ENCODE peak calls at places on chromosomes 3 and 15, in four cellular contexts. Z is A172, J is activated T-cell treated with anti-CD3 and anti-CD28 coated beads for 24 hours, Q is nephron progenitor cell. F is an unnamed sample.

GRCh38 chr15:75063338-75063737 is 39.9 kb downstream of the PPCDC start:
- DNase-seq in Z (peak; percentile 83), J (no peak), Q (no peak), F (no peak)

GRCh38 chr3:13963137-13963886 is 83.4 kb upstream of the WNT7A start:
- DNase-seq in Z (no peak), J (no peak), Q (no peak), F (no peak)

GRCh38 chr15:91956026-91956723 is 102.7 kb downstream of the SLCO3A1 start:
- DNase-seq in Z (peak; percentile 39), J (no peak), Q (no peak), F (peak; percentile 44)

GRCh38 chr3:181725830-181726229 is 14.1 kb downstream of the SOX2 start:
- DNase-seq in Z (no peak), J (no peak), Q (peak; percentile 56), F (no peak)

GRCh38 chr15:40439461-40440299 is 1.1 kb upstream of the BAHD1 start:
- DNase-seq in Z (peak; percentile 10), J (no peak), Q (peak; percentile 54), F (peak; percentile 42)

GRCh38 chr3:60301142-60301541 is 950.1 kb downstream of the FHIT start:
- DNase-seq in Z (peak; percentile 14), J (no peak), Q (no peak), F (no peak)

GRCh38 chr3:126445506-126445905 is 30.2 kb downstream of the ZXDC start:
- DNase-seq in Z (no peak), J (no peak), Q (no peak), F (no peak)

GRCh38 chr3:120160050-120160449 is 65.8 kb upstream of the GSK3B start:
- DNase-seq in Z (peak; percentile 79), J (no peak), Q (no peak), F (peak; percentile 86)

GRCh38 chr3:117096549-117096948 is 387.0 kb downstream of the TUSC7 start:
- DNase-seq in Z (no peak), J (no peak), Q (no peak), F (no peak)

GRCh38 chr3:191143224-191143623 is 55.8 kb upstream of the OSTN start:
- DNase-seq in Z (no peak), J (no peak), Q (no peak), F (no peak)

GRCh38 chr3:40550168-40550567 is 25.4 kb downstream of the ZNF621 start:
- DNase-seq in Z (no peak), J (no peak), Q (no peak), F (no peak)